ENCODE peak calls at places on chromosomes 1 and 21, in four cellular contexts. One of them, this sample, is unnamed.

GRCh38 chr1:228664399-228664914 is 70.8 kb upstream of the RHOU start:
- DNase-seq in fibroblast of lung: peak
- DNase-seq in upper lobe of right lung: peak
- DNase-seq in Peyer's patch: peak
- DNase-seq in this sample: no peak

GRCh38 chr1:21859669-21860179 is 47.7 kb downstream of the LDLRAD2 start:
- DNase-seq in fibroblast of lung: no peak
- DNase-seq in upper lobe of right lung: no peak
- DNase-seq in Peyer's patch: no peak
- DNase-seq in this sample: no peak

GRCh38 chr1:151472852-151473731 is 13.8 kb upstream of the POGZ start:
- DNase-seq in fibroblast of lung: peak
- DNase-seq in upper lobe of right lung: peak
- DNase-seq in Peyer's patch: peak
- DNase-seq in this sample: no peak

GRCh38 chr1:159208460-159208825 is 3.8 kb downstream of the ACKR1 start:
- DNase-seq in fibroblast of lung: no peak
- DNase-seq in upper lobe of right lung: no peak
- DNase-seq in Peyer's patch: no peak
- DNase-seq in this sample: no peak

GRCh38 chr1:204409111-204409510 is 2.5 kb downstream of the PPP1R15B start:
- DNase-seq in fibroblast of lung: peak
- DNase-seq in upper lobe of right lung: no peak
- DNase-seq in Peyer's patch: no peak
- DNase-seq in this sample: no peak

GRCh38 chr21:33537212-33537611 is 4.7 kb downstream of the GART start:
- DNase-seq in fibroblast of lung: no peak
- DNase-seq in upper lobe of right lung: no peak
- DNase-seq in Peyer's patch: no peak
- DNase-seq in this sample: no peak

GRCh38 chr1:101139130-101139529 is 97.7 kb upstream of the S1PR1 start:
- DNase-seq in fibroblast of lung: no peak
- DNase-seq in upper lobe of right lung: no peak
- DNase-seq in Peyer's patch: no peak
- DNase-seq in this sample: no peak

GRCh38 chr1:29698033-29698432 is 461.7 kb downstream of the PTPRU start:
- DNase-seq in fibroblast of lung: peak
- DNase-seq in upper lobe of right lung: peak
- DNase-seq in Peyer's patch: no peak
- DNase-seq in this sample: no peak

GRCh38 chr1:190479537-190479936 is 1.9 kb upstream of the BRINP3 start:
- DNase-seq in fibroblast of lung: no peak
- DNase-seq in upper lobe of right lung: no peak
- DNase-seq in Peyer's patch: no peak
- DNase-seq in this sample: no peak
- H3K4me3 ChIP-seq in fibroblast of lung: no peak
- H3K4me3 ChIP-seq in upper lobe of right lung: no peak
- H3K4me3 ChIP-seq in Peyer's patch: no peak
- H3K4me3 ChIP-seq in this sample: no peak

GRCh38 chr1:181936768-181937581 is 124.5 kb downstream of the ZNF648 start:
- DNase-seq in fibroblast of lung: peak
- DNase-seq in upper lobe of right lung: peak
- DNase-seq in Peyer's patch: no peak
- DNase-seq in this sample: no peak
- TF ChIP-seq CTCF in fibroblast of lung: no peak
- TF ChIP-seq CTCF in upper lobe of right lung: peak
- TF ChIP-seq CTCF in Peyer's patch: peak
- TF ChIP-seq CTCF in this sample: peak

GRCh38 chr1:163165119-163165518 is 37.6 kb downstream of the RGS5 start:
- DNase-seq in fibroblast of lung: no peak
- DNase-seq in upper lobe of right lung: no peak
- DNase-seq in Peyer's patch: no peak
- DNase-seq in this sample: no peak

GRCh38 chr1:163163861-163164582 is 38.7 kb downstream of the RGS5 start:
- DNase-seq in fibroblast of lung: peak
- DNase-seq in upper lobe of right lung: no peak
- DNase-seq in Peyer's patch: no peak
- DNase-seq in this sample: peak

GRCh38 chr1:163161841-163162240 is 40.9 kb downstream of the RGS5 start:
- DNase-seq in fibroblast of lung: no peak
- DNase-seq in upper lobe of right lung: no peak
- DNase-seq in Peyer's patch: no peak
- DNase-seq in this sample: no peak

GRCh38 chr1:163161337-163161736 is 41.4 kb downstream of the RGS5 start:
- DNase-seq in fibroblast of lung: no peak
- DNase-seq in upper lobe of right lung: no peak
- DNase-seq in Peyer's patch: no peak
- DNase-seq in this sample: no peak

DNA sequence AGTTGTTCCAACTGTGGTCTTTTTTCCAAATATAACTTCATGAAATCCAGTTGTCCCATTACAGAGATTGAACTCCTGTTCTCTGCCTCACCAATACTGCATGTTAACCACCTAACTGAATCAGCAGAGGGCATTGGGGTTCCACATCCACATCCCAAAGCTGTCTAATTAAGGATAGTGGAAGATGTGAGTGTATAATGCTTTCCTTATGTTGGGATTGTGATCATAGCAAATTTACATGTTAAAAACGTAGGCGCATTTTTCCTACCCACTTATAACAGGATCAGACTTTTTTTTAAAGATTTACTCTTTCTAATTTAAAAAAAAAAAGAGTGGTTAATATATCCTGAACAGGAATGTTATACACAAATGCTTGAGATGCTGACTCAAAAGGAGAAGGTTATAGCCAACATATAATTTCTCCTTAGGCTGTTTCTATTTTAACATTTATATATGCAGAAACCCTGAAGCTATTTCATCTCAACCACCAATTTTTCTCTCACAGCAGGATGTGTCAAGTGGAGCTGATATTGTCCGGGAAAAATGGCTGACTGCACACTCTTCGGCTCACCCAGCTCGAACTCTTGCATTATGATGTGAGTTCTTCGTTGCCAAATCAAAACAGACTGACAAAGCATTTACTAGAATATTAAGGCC is 40.3 kb downstream of the RGS5 start:
- DNase-seq in fibroblast of lung: peak
- DNase-seq in upper lobe of right lung: no peak
- DNase-seq in Peyer's patch: no peak
- DNase-seq in this sample: no peak
- H3K4me3 ChIP-seq in fibroblast of lung: no peak
- H3K4me3 ChIP-seq in upper lobe of right lung: no peak
- H3K4me3 ChIP-seq in Peyer's patch: no peak
- H3K4me3 ChIP-seq in this sample: no peak

GRCh38 chr1:109529895-109530456 is 9.7 kb upstream of the GPR61 start:
- DNase-seq in fibroblast of lung: no peak
- DNase-seq in upper lobe of right lung: no peak
- DNase-seq in Peyer's patch: no peak
- DNase-seq in this sample: no peak

GRCh38 chr1:109531205-109531779 is 8.4 kb upstream of the GPR61 start:
- DNase-seq in fibroblast of lung: no peak
- DNase-seq in upper lobe of right lung: no peak
- DNase-seq in Peyer's patch: no peak
- DNase-seq in this sample: no peak

GRCh38 chr1:109531826-109532364 is 7.8 kb upstream of the GPR61 start:
- DNase-seq in fibroblast of lung: peak
- DNase-seq in upper lobe of right lung: no peak
- DNase-seq in Peyer's patch: no peak
- DNase-seq in this sample: no peak

GRCh38 chr1:109532365-109533136 is 7.1 kb upstream of the GPR61 start:
- DNase-seq in fibroblast of lung: peak
- DNase-seq in upper lobe of right lung: peak
- DNase-seq in Peyer's patch: peak
- DNase-seq in this sample: no peak

DNA sequence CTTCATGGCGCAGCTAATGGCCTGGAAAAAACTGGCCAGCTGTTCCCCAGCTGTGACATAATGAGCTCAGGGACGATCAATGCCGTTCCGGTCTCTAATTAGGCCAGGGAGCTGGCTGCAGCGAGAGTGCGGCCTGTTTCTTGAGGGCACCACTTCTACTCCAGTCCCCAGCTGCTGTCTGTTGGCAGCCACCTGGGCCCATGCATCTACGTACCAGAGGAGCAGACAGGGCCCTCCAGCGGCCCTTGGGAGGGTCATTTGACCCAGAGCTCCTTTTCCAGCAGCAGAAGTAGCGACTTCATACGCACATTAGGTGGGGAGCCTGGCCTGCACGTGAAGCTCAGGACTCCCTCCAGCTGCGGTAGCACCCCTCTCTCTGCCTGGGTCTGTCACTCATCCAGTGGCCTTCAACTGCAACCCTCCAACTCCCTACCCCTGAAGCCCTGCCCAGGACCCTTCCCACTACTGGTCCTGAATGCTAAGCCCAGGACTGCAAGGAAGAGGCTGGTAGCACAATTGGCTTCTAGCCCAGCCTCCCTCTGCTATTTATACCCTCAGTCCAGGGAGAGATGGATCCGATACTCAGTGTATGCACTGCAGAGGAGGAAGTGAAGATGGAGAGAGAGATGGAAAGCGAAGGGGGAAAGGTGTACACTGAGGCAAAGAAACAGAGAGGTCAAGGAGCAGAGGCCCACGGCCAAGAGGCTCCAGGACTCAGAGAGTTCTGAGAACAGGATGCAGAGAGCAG is 9.0 kb upstream of the GPR61 start:
- DNase-seq in fibroblast of lung: no peak
- DNase-seq in upper lobe of right lung: no peak
- DNase-seq in Peyer's patch: no peak
- DNase-seq in this sample: no peak
- TF ChIP-seq CTCF in fibroblast of lung: no peak
- TF ChIP-seq CTCF in upper lobe of right lung: no peak
- TF ChIP-seq CTCF in Peyer's patch: no peak
- TF ChIP-seq CTCF in this sample: no peak

DNA sequence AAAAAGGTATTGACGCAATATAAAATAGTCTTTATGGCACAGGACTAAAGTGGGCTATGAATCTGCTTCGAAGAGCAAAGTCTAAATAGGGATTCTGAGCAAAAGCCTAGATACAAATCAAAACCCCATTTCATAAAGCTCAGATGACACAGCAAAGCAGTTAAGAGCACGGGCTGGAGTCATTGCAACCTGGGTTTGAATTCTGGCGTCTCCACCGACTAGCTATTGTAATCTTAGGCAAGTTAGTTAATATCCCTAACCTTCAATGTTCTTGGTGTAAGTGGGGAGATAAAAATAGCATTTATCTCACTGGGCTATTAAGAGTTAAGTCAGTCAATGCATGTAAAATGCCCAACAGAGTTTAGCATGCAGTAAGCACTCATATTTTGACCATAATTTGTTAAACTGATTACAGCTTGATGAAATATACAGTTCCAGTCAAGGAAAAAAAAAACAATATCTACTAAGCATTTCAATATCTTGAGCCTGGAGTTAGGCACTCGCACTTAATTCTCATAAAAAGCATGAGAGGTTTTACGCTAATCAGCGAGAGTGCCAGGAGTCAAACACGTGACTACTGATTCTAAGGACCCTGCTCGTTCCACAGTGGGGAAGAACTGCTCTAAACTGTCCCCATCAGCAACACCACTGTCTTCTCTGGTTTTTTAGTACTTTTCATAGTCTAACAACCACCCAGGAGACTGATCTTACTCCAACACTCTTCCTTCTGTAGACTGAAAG is 75.5 kb downstream of the JAK1 start:
- DNase-seq in fibroblast of lung: no peak
- DNase-seq in upper lobe of right lung: no peak
- DNase-seq in Peyer's patch: no peak
- DNase-seq in this sample: no peak
- H3K4me3 ChIP-seq in fibroblast of lung: no peak
- H3K4me3 ChIP-seq in upper lobe of right lung: no peak
- H3K4me3 ChIP-seq in Peyer's patch: no peak
- H3K4me3 ChIP-seq in this sample: no peak

DNA sequence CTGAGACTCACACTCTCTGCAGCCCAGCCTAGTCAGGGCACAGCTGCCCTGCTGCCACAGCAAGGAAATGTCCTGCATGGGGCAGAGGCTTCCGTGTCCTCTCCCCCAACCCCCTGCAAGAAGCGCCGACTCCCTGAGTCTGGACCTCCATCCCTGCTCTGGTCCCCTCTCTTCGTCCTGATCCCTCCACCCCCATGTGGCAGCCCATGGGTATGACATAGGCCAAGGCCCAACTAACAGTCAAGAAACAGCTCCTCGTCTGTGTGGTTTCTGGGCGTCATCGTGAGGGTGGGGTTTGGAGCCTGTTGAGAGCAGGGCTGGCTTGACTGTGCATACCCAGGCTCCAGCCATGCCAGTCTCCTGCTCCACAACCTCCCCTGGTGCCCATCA is 19.5 kb downstream of the FAAH start:
- DNase-seq in fibroblast of lung: no peak
- DNase-seq in upper lobe of right lung: no peak
- DNase-seq in Peyer's patch: no peak
- DNase-seq in this sample: no peak
- TF ChIP-seq CTCF in fibroblast of lung: peak
- TF ChIP-seq CTCF in upper lobe of right lung: peak
- TF ChIP-seq CTCF in Peyer's patch: peak
- TF ChIP-seq CTCF in this sample: peak

GRCh38 chr1:239657291-239657690 is 270.9 kb downstream of the CHRM3 start:
- DNase-seq in fibroblast of lung: no peak
- DNase-seq in upper lobe of right lung: no peak
- DNase-seq in Peyer's patch: no peak
- DNase-seq in this sample: no peak
- H3K4me3 ChIP-seq in fibroblast of lung: no peak
- H3K4me3 ChIP-seq in upper lobe of right lung: no peak
- H3K4me3 ChIP-seq in Peyer's patch: no peak
- H3K4me3 ChIP-seq in this sample: no peak

DNA sequence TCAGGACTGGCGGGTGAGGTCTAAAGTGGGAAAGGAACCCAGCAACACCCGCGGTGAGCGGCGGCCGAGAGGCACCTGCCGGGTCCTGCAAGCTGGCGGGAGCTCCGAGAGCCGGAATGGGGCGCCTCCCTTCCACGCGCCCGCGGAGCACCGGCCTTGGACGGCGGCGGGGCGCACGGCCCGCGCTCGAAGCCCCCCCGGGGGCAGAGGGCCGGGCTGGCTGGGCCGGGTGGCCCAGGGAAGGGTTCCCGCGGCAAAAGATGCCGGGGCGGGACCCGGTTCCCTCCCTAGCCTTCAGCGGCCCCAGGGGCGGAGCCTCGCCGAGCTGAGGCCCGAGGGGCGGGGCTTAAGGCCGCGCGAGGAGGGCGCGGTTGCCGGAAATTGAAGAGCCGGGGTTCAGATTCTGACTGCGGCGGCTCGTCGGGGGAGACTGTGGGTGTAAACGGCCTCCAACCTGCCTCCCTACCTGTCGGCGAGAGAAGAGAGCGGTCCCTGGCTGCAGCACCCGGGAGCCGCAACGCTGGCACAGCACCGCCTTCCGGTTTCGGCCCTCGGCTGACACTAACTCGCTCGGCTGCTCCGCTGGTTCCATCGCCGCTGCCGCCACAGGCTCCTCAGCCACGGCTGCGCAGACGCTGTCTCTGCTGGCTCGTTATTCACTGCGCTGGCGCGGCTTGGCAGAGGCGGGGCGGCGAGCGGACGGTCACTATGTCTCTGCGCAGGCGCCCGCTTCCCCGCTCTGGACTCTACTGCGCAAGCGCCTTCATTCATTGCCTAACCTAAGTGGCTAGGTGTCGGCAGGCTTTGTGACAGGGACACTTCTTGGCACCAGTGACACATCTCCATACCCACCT is at the start of gene RABIF:
- DNase-seq in fibroblast of lung: peak
- DNase-seq in upper lobe of right lung: peak
- DNase-seq in Peyer's patch: peak
- DNase-seq in this sample: peak
- TF ChIP-seq CTCF in fibroblast of lung: peak
- TF ChIP-seq CTCF in upper lobe of right lung: peak
- TF ChIP-seq CTCF in Peyer's patch: peak
- TF ChIP-seq CTCF in this sample: peak

GRCh38 chr1:95236784-95237575 is 3.0 kb downstream of the RWDD3 start:
- DNase-seq in fibroblast of lung: peak
- DNase-seq in upper lobe of right lung: no peak
- DNase-seq in Peyer's patch: no peak
- DNase-seq in this sample: no peak
- H3K4me3 ChIP-seq in fibroblast of lung: no peak
- H3K4me3 ChIP-seq in upper lobe of right lung: no peak
- H3K4me3 ChIP-seq in Peyer's patch: no peak
- H3K4me3 ChIP-seq in this sample: no peak

This sample was measured in BJ.